ENCODE peak calls at places on chromosome 10, in ten cellular contexts. K, Y, Z, G, N, F, U, J, X and O are unnamed samples.
A peak's percentile ranks its signal among the peaks of the same experiment; 100 is the strongest.

GRCh38 chr10:44913312-44914079 is 2.4 kb downstream of the TMEM72 start:
- DNase-seq in U (no peak), N (no peak), X (no peak), G (no peak), K (no peak), Z (no peak), J (peak; percentile 37), Y (no peak), F (no peak), O (no peak)

GRCh38 chr10:22335204-22335956 is 9.9 kb upstream of the SPAG6 start:
- DNase-seq in U (peak; percentile 57), J (peak; percentile 72), K (peak; percentile 52), Z (no peak), N (peak; percentile 72), G (peak; percentile 52), F (peak; percentile 50), X (peak; percentile 37), Y (peak; percentile 43), O (no peak)

GRCh38 chr10:122854648-122855047 is 9.0 kb upstream of the CUZD1 start:
- DNase-seq in K (peak; percentile 92), J (no peak), Z (no peak), Y (no peak), U (no peak), X (no peak), N (no peak), G (peak; percentile 56), F (no peak), O (no peak)

GRCh38 chr10:60732240-60733188 is 45.8 kb upstream of the CDK1 start:
- DNase-seq in G (no peak), Z (no peak), J (peak; percentile 49), K (no peak), X (no peak), U (peak; percentile 55), Y (peak; percentile 43), N (peak; percentile 63), F (peak; percentile 24), O (peak; percentile 63)

GRCh38 chr10:63887026-63887589 is 365.9 kb downstream of the REEP3 start:
- DNase-seq in G (no peak), K (no peak), Z (no peak), J (no peak), Y (no peak), X (no peak), F (peak; percentile 30), U (peak; percentile 7), N (no peak), O (no peak)

GRCh38 chr10:44853148-44853734 is 57.9 kb upstream of the TMEM72 start:
- DNase-seq in Y (no peak), K (peak; percentile 47), J (no peak), X (no peak), U (peak; percentile 61), N (no peak), F (no peak), G (no peak), Z (no peak), O (no peak)

GRCh38 chr10:38605153-38605661 is 511.1 kb downstream of the ZNF37A start:
- DNase-seq in X (no peak), U (no peak), Y (no peak), K (no peak), Z (no peak), J (no peak), N (no peak), F (no peak), G (no peak), O (no peak)

GRCh38 chr10:11448190-11448544 is 163.3 kb downstream of the USP6NL start:
- DNase-seq in G (no peak), F (no peak), N (no peak), J (no peak), X (no peak), Z (no peak), K (no peak), U (no peak), Y (no peak), O (no peak)

DNA sequence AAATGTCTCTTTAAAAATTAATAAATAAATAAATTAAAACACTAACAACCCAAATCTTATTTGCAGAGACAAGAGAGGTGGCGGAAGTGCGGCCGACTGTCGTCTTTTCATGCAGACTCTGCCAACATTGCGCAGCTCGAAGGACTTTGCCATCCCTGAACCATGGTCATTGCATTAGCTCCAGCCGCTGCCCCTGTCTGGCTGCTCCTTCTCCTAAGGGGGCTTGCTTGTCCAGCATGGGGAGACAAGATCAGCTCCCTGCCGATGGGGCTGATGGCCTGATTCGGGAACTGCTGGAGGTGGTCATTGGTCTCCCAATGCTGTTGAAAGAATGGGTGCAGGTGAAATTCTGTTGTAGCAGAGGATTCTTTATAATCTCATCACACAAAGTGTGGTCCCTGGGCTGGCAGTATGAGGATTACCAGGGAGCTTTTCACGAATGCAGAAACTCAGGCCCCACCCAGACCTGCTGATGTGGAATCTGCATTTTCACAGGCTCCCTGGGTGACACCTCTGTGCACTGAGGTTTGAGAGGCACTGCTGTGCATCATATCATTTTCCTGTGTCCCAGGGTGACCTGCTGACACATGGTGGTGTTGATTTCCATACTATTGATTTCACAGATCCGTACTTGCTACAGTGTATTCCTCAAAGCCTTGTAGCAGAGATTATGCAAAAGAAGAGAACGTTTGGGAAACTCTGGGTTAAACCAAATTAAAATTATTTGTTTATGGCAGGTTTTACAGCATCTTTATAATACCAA is 172.4 kb upstream of the ZMIZ1 start:
- DNase-seq in N (no peak), J (no peak), F (peak; percentile 52), Y (no peak), U (no peak), K (no peak), X (no peak), G (no peak), Z (no peak), O (no peak)
- H3K4me3 ChIP-seq in N (no peak overlapping the region), J (no peak overlapping the region), F (no peak overlapping the region), Y (no peak overlapping the region), U (no peak overlapping the region), K (no peak overlapping the region), X (no peak overlapping the region), G (no peak overlapping the region), Z (no peak overlapping the region), O (no peak overlapping the region)

GRCh38 chr10:69652111-69652856 is 22.2 kb downstream of the FAM241B start:
- DNase-seq in Y (no peak), N (no peak), X (no peak), K (no peak), J (no peak), Z (no peak), G (no peak), F (no peak), U (no peak), O (no peak)
- TF ChIP-seq CTCF in Y (no peak), N (no peak), X (no peak), K (no peak), J (no peak), Z (no peak), G (no peak), F (no peak), U (no peak), O (no peak)

GRCh38 chr10:50398383-50398782 is 147.1 kb upstream of the ASAH2 start:
- DNase-seq in U (no peak), Y (no peak), F (no peak), J (no peak), K (peak; percentile 39), G (no peak), X (no peak), N (no peak), Z (no peak), O (no peak)

GRCh38 chr10:50395279-50395678 is 144.0 kb upstream of the ASAH2 start:
- DNase-seq in Y (no peak), J (peak; percentile 32), G (no peak), K (peak; percentile 44), N (no peak), Z (no peak), F (no peak), U (peak; percentile 70), X (no peak), O (peak; percentile 48)

GRCh38 chr10:50398823-50399222 is 147.5 kb upstream of the ASAH2 start:
- DNase-seq in Y (no peak), Z (no peak), N (no peak), G (no peak), J (no peak), F (no peak), X (no peak), U (no peak), K (no peak), O (no peak)

GRCh38 chr10:50396491-50397311 is 145.4 kb upstream of the ASAH2 start:
- DNase-seq in K (peak; percentile 74), U (no peak), F (no peak), Z (no peak), N (no peak), Y (no peak), X (no peak), J (no peak), G (no peak), O (no peak)

GRCh38 chr10:50397312-50398140 is 146.2 kb upstream of the ASAH2 start:
- DNase-seq in J (no peak), K (no peak), F (no peak), N (no peak), X (no peak), U (no peak), Z (no peak), Y (no peak), G (no peak), O (no peak)
- H3K4me1 ChIP-seq in J (peaks cover 20% of the 10 kb centered on the region), K (peaks cover 8% of the 10 kb centered on the region), F (no peaks in the 10 kb centered on the region), N (no peaks in the 10 kb centered on the region), X (peaks cover 55% of the 10 kb centered on the region), U (peaks cover 32% of the 10 kb centered on the region), Z (peaks cover 60% of the 10 kb centered on the region), Y (no peaks in the 10 kb centered on the region), G (peaks cover 68% of the 10 kb centered on the region), O (peaks cover 69% of the 10 kb centered on the region)

GRCh38 chr10:5652746-5653145 is 13.6 kb downstream of the ASB13 start:
- DNase-seq in Y (no peak), J (no peak), F (no peak), Z (no peak), K (no peak), G (no peak), U (no peak), N (no peak), X (no peak), O (no peak)

GRCh38 chr10:5651086-5651764 is 15.2 kb downstream of the ASB13 start:
- DNase-seq in F (peak; percentile 52), J (no peak), Y (no peak), K (no peak), N (no peak), X (no peak), Z (no peak), U (no peak), G (no peak), O (no peak)

GRCh38 chr10:5656737-5657579 is 9.4 kb downstream of the ASB13 start:
- DNase-seq in Y (no peak), J (no peak), X (no peak), U (no peak), G (no peak), N (no peak), Z (no peak), K (no peak), F (no peak), O (no peak)

GRCh38 chr10:5654218-5654755 is 12.1 kb downstream of the ASB13 start:
- DNase-seq in N (no peak), X (no peak), G (no peak), Y (no peak), U (no peak), F (no peak), Z (no peak), J (no peak), K (no peak), O (peak; percentile 20)

DNA sequence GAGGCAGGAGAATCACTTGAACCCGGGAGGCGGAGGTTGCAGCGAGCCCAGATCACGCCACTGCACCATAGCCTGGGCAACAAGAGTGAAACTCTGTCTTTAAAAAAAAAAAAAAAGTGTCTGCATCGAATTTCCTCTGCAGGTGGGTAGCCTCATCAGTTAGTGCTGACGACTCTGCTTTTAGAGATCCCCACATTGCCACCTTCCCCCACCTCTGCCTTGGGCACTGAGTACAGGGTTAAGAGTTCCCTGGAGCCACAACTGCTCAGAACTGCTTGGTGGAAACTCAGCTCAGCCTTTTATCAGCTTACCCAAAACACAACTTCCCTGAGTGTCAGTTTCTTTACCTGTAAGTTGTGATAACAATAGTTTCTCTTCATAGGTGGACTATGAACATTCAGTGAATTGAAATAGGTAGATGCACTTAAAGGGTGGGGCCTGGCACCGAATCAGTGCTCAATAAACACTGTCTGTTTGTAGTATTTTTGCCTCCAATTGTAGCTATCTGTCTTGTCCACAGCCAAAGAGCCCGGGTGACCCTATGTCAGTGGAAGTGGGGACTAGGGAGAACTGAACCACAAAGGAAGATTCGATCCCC is 11.3 kb downstream of the ASB13 start:
- DNase-seq in K (no peak), Y (no peak), G (no peak), J (no peak), X (no peak), Z (no peak), N (no peak), F (no peak), U (no peak), O (no peak)
- H3K4me3 ChIP-seq in K (no peak overlapping the region), Y (no peak overlapping the region), G (no peak overlapping the region), J (no peak overlapping the region), X (no peak overlapping the region), Z (no peak overlapping the region), N (no peak overlapping the region), F (no peak overlapping the region), U (no peak overlapping the region), O (no peak overlapping the region)